ENCODE peak calls at places on chromosomes 5 and 9, in five cellular contexts. M, X, P, R and F are unnamed samples. For H3K4me1 and H3K36me3, the result is how much of the 10 kb centered on the place peaks cover.

GRCh38 chr9:76684213-76684612 is 80.0 kb upstream of the PCA3 start:
- DNase-seq in M (no peak), X (no peak), P (peak), R (no peak), F (no peak)

GRCh38 chr5:62791059-62791458 is 212.4 kb downstream of the LRRC70 start:
- DNase-seq in M (no peak), X (no peak), P (peak), R (no peak), F (no peak)

GRCh38 chr5:146341854-146342253 is 3.2 kb downstream of the POU4F3 start:
- DNase-seq in M (no peak), X (no peak), P (no peak), R (no peak), F (no peak)

GRCh38 chr9:121376214-121376830 is 6.3 kb upstream of the STOM start:
- DNase-seq in M (no peak), X (no peak), P (no peak), R (no peak), F (no peak)

GRCh38 chr5:151897017-151897552 is 27.6 kb downstream of the GLRA1 start:
- DNase-seq in M (no peak), X (no peak), P (no peak), R (no peak), F (no peak)

GRCh38 chr5:127320032-127320945 is 29.7 kb downstream of the MEGF10 start:
- DNase-seq in M (no peak), X (no peak), P (peak), R (no peak), F (no peak)

GRCh38 chr5:154418344-154418820 is 27.4 kb upstream of the SAP30L start:
- DNase-seq in M (no peak), X (no peak), P (peak), R (no peak), F (no peak)

GRCh38 chr9:135790850-135791249 is 88.9 kb downstream of the KCNT1 start:
- DNase-seq in M (no peak), X (no peak), P (no peak), R (no peak), F (no peak)

GRCh38 chr9:129411501-129412175 is 209.3 kb downstream of the C9orf50 start:
- DNase-seq in M (no peak), X (peak), P (no peak), R (no peak), F (no peak)

GRCh38 chr9:120348951-120349429 is 231.0 kb downstream of the CDK5RAP2 start:
- DNase-seq in M (peak), X (no peak), P (peak), R (no peak), F (no peak)

GRCh38 chr9:136079211-136079915 is 15.7 kb downstream of the NACC2 start:
- DNase-seq in M (peak), X (peak), P (no peak), R (no peak), F (no peak)

GRCh38 chr9:34185778-34186551 is 7.1 kb downstream of the UBAP1 start:
- DNase-seq in M (no peak), X (peak), P (no peak), R (no peak), F (peak)

GRCh38 chr9:105064248-105065118 is 136.5 kb upstream of the ABCA1 start:
- DNase-seq in M (peak), X (peak), P (peak), R (peak), F (peak)

GRCh38 chr9:12875216-12875615 is 100.4 kb downstream of the LURAP1L start:
- DNase-seq in M (no peak), X (no peak), P (no peak), R (no peak), F (no peak)

GRCh38 chr9:18829858-18830257 is 203.2 kb downstream of the SAXO1 start:
- DNase-seq in M (no peak), X (no peak), P (no peak), R (no peak), F (no peak)

GRCh38 chr9:137366445-137366810 is 56.5 kb downstream of the EXD3 start:
- DNase-seq in M (peak), X (no peak), P (no peak), R (no peak), F (no peak)

GRCh38 chr9:36276840-36277239 is 18.6 kb upstream of the GNE start:
- DNase-seq in M (no peak), X (no peak), P (peak), R (no peak), F (no peak)

GRCh38 chr9:77544491-77545000 is 103.6 kb downstream of the GNA14 start:
- DNase-seq in M (no peak), X (no peak), P (no peak), R (no peak), F (no peak)

GRCh38 chr5:142097681-142098080 is 10.9 kb upstream of the NDFIP1 start:
- DNase-seq in M (no peak), X (no peak), P (no peak), R (no peak), F (no peak)

GRCh38 chr9:88808019-88808656 is 183.1 kb upstream of the S1PR3 start:
- DNase-seq in M (peak), X (no peak), P (no peak), R (no peak), F (no peak)

GRCh38 chr5:88883059-88883565 is at the start of gene MEF2C:
- DNase-seq in M (peak), X (peak), P (peak), R (peak), F (peak)

GRCh38 chr5:177141496-177141895 is 7.9 kb downstream of the NSD1 start:
- DNase-seq in M (no peak), X (no peak), P (no peak), R (no peak), F (no peak)

GRCh38 chr5:73454379-73455036 is 5.9 kb upstream of the FOXD1 start:
- DNase-seq in M (peak), X (no peak), P (peak), R (no peak), F (no peak)

GRCh38 chr9:68749579-68750159 is 44.6 kb downstream of the PIP5K1B start:
- DNase-seq in M (no peak), X (no peak), P (peak), R (no peak), F (no peak)

GRCh38 chr5:163360681-163361080 is 76.7 kb upstream of the CCNG1 start:
- DNase-seq in M (no peak), X (no peak), P (no peak), R (no peak), F (no peak)

GRCh38 chr5:163354685-163355084 is 82.7 kb upstream of the CCNG1 start:
- DNase-seq in M (no peak), X (no peak), P (no peak), R (no peak), F (no peak)

GRCh38 chr5:163352531-163352930 is 84.9 kb upstream of the CCNG1 start:
- DNase-seq in M (no peak), X (no peak), P (no peak), R (no peak), F (no peak)

GRCh38 chr5:163362806-163363788 is 74.3 kb upstream of the CCNG1 start:
- DNase-seq in M (no peak), X (no peak), P (no peak), R (no peak), F (no peak)

GRCh38 chr5:163357636-163358035 is 79.8 kb upstream of the CCNG1 start:
- DNase-seq in M (no peak), X (no peak), P (no peak), R (no peak), F (no peak)
- H3K4me1 ChIP-seq in M (under half), X (under half), P (under half), R (under half), F (under half)

DNA sequence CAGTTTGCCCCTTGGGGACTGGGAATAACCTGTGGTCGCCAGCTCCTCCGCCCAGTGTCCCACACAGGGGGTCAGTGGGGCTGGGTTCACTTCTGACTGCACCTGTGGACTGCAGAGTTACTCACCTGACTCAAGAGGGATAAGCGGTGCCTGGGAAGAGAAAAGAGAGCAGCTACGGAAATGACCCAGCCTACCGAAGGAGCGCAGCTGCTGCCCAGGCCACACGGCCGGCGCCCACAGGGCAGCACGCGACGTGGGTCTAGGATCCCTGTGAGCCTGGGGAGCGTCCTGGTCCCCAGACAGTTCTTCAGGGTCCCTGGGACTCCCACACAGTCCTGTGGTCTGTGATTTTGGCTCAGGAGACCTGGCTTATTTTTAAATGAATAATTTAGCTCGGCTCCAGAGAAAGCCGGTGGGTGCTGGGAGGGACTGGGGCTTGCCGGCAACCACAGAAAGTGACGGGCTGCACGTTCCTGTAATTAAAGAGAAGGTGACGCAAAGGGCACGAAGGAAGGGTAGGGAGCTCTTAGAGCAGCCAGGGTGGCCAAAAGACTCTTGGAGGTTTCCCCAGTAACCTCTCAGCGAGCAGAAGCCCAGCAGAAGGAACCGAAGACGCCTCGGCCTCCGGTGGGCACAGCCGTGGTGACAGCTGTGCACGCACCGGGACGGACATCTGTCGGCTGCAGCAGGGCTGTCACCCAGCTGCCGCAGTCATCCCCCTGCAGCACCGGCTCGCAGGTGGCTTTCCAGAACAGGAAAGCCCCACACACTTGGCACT is 97.5 kb upstream of the FCN2 start:
- DNase-seq in M (no peak), X (no peak), P (no peak), R (no peak), F (no peak)
- H3K36me3 ChIP-seq in M (under half), X (under half), P (under half), R (under half), F (under half)

GRCh38 chr5:69078921-69079537 is 14.8 kb upstream of the SLC30A5 start:
- DNase-seq in M (no peak), X (no peak), P (no peak), R (no peak), F (no peak)
- H3K4me1 ChIP-seq in M (under half), X (under half), P (under half), R (under half), F (under half)

GRCh38 chr5:76672242-76672641 is 43.7 kb upstream of the F2R start:
- DNase-seq in M (no peak), X (no peak), P (no peak), R (no peak), F (no peak)
- H3K36me3 ChIP-seq in M (under half), X (under half), P (under half), R (under half), F (under half)

DNA sequence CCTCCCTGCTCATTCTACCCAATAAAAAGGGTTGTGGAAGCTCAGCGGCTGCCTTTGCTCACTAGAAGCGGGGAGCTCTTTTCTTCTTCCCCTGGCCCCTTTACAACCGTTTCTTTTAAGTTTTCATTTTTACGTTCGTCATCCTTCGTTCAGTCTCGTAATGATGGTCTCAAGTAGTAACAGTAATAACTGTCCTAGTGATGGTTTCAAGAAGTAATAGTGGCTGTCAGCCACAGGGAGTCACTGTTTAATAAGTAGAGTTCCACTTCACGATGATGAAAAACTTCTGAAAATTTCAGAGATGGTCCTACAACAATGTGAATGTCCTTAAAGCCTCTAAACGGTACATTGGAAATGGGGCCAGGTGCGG is 6.2 kb downstream of the UGT3A2 start:
- DNase-seq in M (no peak), X (no peak), P (peak), R (no peak), F (no peak)
- H3K4me1 ChIP-seq in M (under half), X (under half), P (under half), R (under half), F (under half)

GRCh38 chr9:134691695-134692572 is 50.3 kb downstream of the COL5A1 start:
- DNase-seq in M (no peak), X (no peak), P (no peak), R (no peak), F (no peak)

GRCh38 chr9:134693641-134694367 is 52.2 kb downstream of the COL5A1 start:
- DNase-seq in M (no peak), X (peak), P (no peak), R (peak), F (no peak)

GRCh38 chr9:134692573-134692860 is 50.9 kb downstream of the COL5A1 start:
- DNase-seq in M (no peak), X (no peak), P (no peak), R (no peak), F (no peak)

GRCh38 chr9:134694368-134694665 is 52.7 kb downstream of the COL5A1 start:
- DNase-seq in M (no peak), X (no peak), P (no peak), R (no peak), F (no peak)

GRCh38 chr9:134693011-134693410 is 51.4 kb downstream of the COL5A1 start:
- DNase-seq in M (no peak), X (no peak), P (no peak), R (no peak), F (no peak)
- H3K36me3 ChIP-seq in M (under half), X (under half), P (under half), R (under half), F (under half)

GRCh38 chr5:14210729-14211128 is 67.6 kb downstream of the TRIO start:
- DNase-seq in M (no peak), X (no peak), P (no peak), R (no peak), F (no peak)
- H3K4me1 ChIP-seq in M (under half), X (under half), P (under half), R (half or more), F (under half)

GRCh38 chr5:77065256-77065655 is 21.8 kb downstream of the ZBED3 start:
- DNase-seq in M (no peak), X (no peak), P (no peak), R (no peak), F (no peak)

GRCh38 chr5:77066191-77066590 is 20.9 kb downstream of the ZBED3 start:
- DNase-seq in M (no peak), X (no peak), P (no peak), R (no peak), F (no peak)

GRCh38 chr5:77064040-77064439 is 23.0 kb downstream of the ZBED3 start:
- DNase-seq in M (no peak), X (no peak), P (no peak), R (no peak), F (no peak)

GRCh38 chr5:77066823-77067442 is 20.2 kb downstream of the ZBED3 start:
- DNase-seq in M (no peak), X (no peak), P (no peak), R (no peak), F (peak)
- H3K36me3 ChIP-seq in M (under half), X (under half), P (under half), R (half or more), F (under half)

GRCh38 chr5:140337880-140338279 is 8.5 kb downstream of the HBEGF start:
- DNase-seq in M (no peak), X (no peak), P (no peak), R (no peak), F (no peak)
- H3K4me1 ChIP-seq in M (under half), X (under half), P (under half), R (half or more), F (half or more)

DNA sequence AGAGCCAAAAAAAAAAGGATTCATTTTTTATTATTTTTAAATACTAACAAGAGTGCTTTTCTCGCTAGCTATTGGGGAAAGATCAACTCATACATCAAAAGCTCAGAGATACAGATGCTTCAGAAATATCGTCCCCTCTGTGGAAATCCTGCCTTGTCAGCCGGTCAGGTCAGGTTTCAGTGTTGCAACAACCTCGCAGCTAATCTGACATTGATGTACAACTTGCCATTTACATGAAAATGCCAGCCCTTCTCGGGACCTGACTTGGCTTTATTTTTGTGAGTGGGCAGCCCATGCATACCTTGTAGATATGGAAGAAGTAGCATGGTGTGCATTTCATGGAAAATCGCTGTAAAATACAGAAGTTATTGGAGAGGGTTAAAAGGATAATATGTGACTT is 358.8 kb upstream of the ADAMTS16 start:
- DNase-seq in M (no peak), X (no peak), P (no peak), R (no peak), F (no peak)
- H3K36me3 ChIP-seq in M (under half), X (under half), P (under half), R (under half), F (under half)